ENCODE peak calls at places on chromosomes 12 and 14, in nine cellular contexts. C, O, X, E, L, M, G, Y and K are unnamed samples.

GRCh38 chr12:70831538-70831937 is 89.0 kb downstream of the PTPRR start:
- DNase-seq in O (no peak), Y (no peak), M (no peak), L (no peak), C (no peak), G (no peak), X (peak), E (no peak), K (no peak)

GRCh38 chr12:71872999-71873398 is 33.4 kb downstream of the TBC1D15 start:
- DNase-seq in Y (no peak), E (no peak), M (no peak), G (no peak), C (no peak), O (no peak), X (no peak), L (no peak), K (no peak)

GRCh38 chr14:64721899-64722298 is 17.7 kb downstream of the PLEKHG3 start:
- DNase-seq in E (no peak), L (peak), Y (no peak), M (no peak), X (no peak), O (no peak), G (no peak), C (no peak), K (peak)

GRCh38 chr12:2641209-2641608 is 153.6 kb upstream of the FKBP4 start:
- DNase-seq in O (no peak), X (peak), C (peak), G (no peak), Y (no peak), E (peak), L (no peak), M (no peak), K (peak)

GRCh38 chr12:5273709-5274108 is 158.2 kb upstream of the NTF3 start:
- DNase-seq in L (no peak), O (no peak), G (no peak), Y (no peak), X (no peak), E (no peak), C (no peak), M (no peak), K (no peak)

GRCh38 chr12:15754233-15754632 is 35.0 kb downstream of the EPS8 start:
- DNase-seq in C (peak), X (no peak), G (no peak), M (no peak), O (no peak), Y (no peak), E (peak), L (no peak), K (peak)

GRCh38 chr12:117699575-117699974 is 269.2 kb downstream of the KSR2 start:
- DNase-seq in X (no peak), L (no peak), G (no peak), C (no peak), E (no peak), O (no peak), M (no peak), Y (no peak), K (peak)

GRCh38 chr14:56122306-56122705 is 4.1 kb downstream of the PELI2 start:
- DNase-seq in L (no peak), Y (no peak), C (no peak), X (no peak), E (no peak), M (no peak), G (no peak), O (no peak), K (peak)

GRCh38 chr12:4421590-4422031 is 24.0 kb downstream of the FGF6 start:
- DNase-seq in Y (peak), G (no peak), M (peak), O (peak), L (no peak), C (peak), X (peak), E (peak), K (peak)

GRCh38 chr12:124677552-124678356 is 110.3 kb upstream of the NCOR2 start:
- DNase-seq in E (no peak), Y (no peak), L (no peak), M (no peak), X (no peak), G (no peak), O (no peak), C (no peak), K (no peak)

GRCh38 chr12:59182191-59182590 is 261.9 kb upstream of the LRIG3 start:
- DNase-seq in L (no peak), O (no peak), Y (peak), M (no peak), E (no peak), G (no peak), X (no peak), C (no peak), K (no peak)

GRCh38 chr12:113348849-113349536 is 9.4 kb upstream of the PLBD2 start:
- DNase-seq in L (no peak), M (no peak), X (no peak), E (no peak), O (no peak), Y (no peak), G (no peak), C (no peak), K (no peak)

GRCh38 chr12:77777274-77777673 is 53.4 kb upstream of the NAV3 start:
- DNase-seq in L (no peak), C (no peak), M (no peak), G (no peak), O (no peak), Y (no peak), X (peak), E (no peak), K (no peak)

GRCh38 chr14:31657917-31658316 is 96.7 kb downstream of the NUBPL start:
- DNase-seq in E (no peak), C (no peak), X (no peak), L (no peak), G (no peak), Y (no peak), O (no peak), M (no peak), K (no peak)

GRCh38 chr14:30770376-30770775 is 104.0 kb upstream of the COCH start:
- DNase-seq in X (no peak), E (no peak), O (no peak), C (no peak), L (no peak), Y (no peak), G (no peak), M (no peak), K (no peak)

GRCh38 chr12:122064780-122065588 is 13.6 kb upstream of the MLXIP start:
- DNase-seq in G (no peak), X (peak), M (no peak), L (no peak), O (peak), Y (no peak), E (peak), C (peak), K (peak)

GRCh38 chr12:4449862-4450222 is 4.2 kb upstream of the FGF6 start:
- DNase-seq in C (no peak), Y (no peak), O (no peak), M (no peak), E (no peak), X (peak), G (no peak), L (no peak), K (no peak)

GRCh38 chr14:75876526-75876925 is 105.3 kb downstream of the TGFB3 start:
- DNase-seq in O (no peak), E (no peak), Y (no peak), M (no peak), C (no peak), X (peak), L (no peak), G (no peak), K (no peak)

GRCh38 chr12:3632256-3633240 is 120.4 kb downstream of the CRACR2A start:
- DNase-seq in G (no peak), X (no peak), O (no peak), E (no peak), M (no peak), L (no peak), C (no peak), Y (no peak), K (peak)